ENCODE peak calls at places on chromosome 2, in seven cellular contexts. G, U, S, Y, R, W and N are unnamed samples.
A peak's percentile ranks its signal among the peaks of the same experiment; 100 is the strongest.

GRCh38 chr2:198930170-198930569 is 527.6 kb downstream of the SATB2 start:
- DNase-seq in R (no peak), S (no peak), W (no peak), G (no peak), Y (no peak), U (no peak), N (no peak)

GRCh38 chr2:16126141-16126968 is 186.0 kb downstream of the MYCN start:
- DNase-seq in R (no peak), U (no peak), W (no peak), Y (no peak), G (no peak), S (no peak), N (no peak)

GRCh38 chr2:231965118-231965517 is 3.6 kb downstream of the DIS3L2 start:
- DNase-seq in W (no peak), G (no peak), Y (no peak), R (no peak), S (no peak), U (no peak), N (no peak)

GRCh38 chr2:99701503-99701902 is 211.7 kb upstream of the REV1 start:
- DNase-seq in W (no peak), S (no peak), Y (no peak), U (no peak), G (no peak), R (no peak), N (no peak)

GRCh38 chr2:54632733-54633692 is 90.4 kb upstream of the EML6 start:
- DNase-seq in W (no peak), U (peak; percentile 70), S (no peak), R (no peak), Y (peak; percentile 56), G (no peak), N (no peak)

GRCh38 chr2:157986761-157987160 is 110.6 kb upstream of the ACVR1 start:
- DNase-seq in S (no peak), R (no peak), G (no peak), W (no peak), Y (no peak), U (no peak), N (no peak)

GRCh38 chr2:184039493-184039892 is 558.8 kb upstream of the ZNF804A start:
- DNase-seq in W (no peak), Y (no peak), U (no peak), S (no peak), G (no peak), R (no peak), N (no peak)

GRCh38 chr2:165582409-165582808 is 112.9 kb downstream of the CSRNP3 start:
- DNase-seq in U (no peak), W (no peak), R (no peak), S (no peak), G (no peak), Y (peak; percentile 21), N (peak; percentile 27)

GRCh38 chr2:2850891-2851290 is 519.8 kb upstream of the MYT1L start:
- DNase-seq in W (no peak), Y (no peak), U (no peak), G (no peak), R (no peak), S (no peak), N (no peak)

GRCh38 chr2:209425082-209426071 is 1.5 kb downstream of the MAP2 start:
- DNase-seq in G (no peak), R (peak; percentile 50), U (no peak), W (no peak), S (no peak), Y (no peak), N (no peak)

GRCh38 chr2:10514743-10515142 is 66.6 kb upstream of the ODC1 start:
- DNase-seq in G (no peak), W (no peak), U (no peak), R (peak; percentile 3), Y (no peak), S (no peak), N (no peak)

GRCh38 chr2:219441451-219442205 is 7.0 kb downstream of the SPEG start:
- DNase-seq in G (peak; percentile 54), S (peak; percentile 34), W (peak; percentile 89), U (peak; percentile 82), Y (no peak), R (peak; percentile 98), N (peak; percentile 65)

GRCh38 chr2:206230060-206230890 is 44.2 kb upstream of the ZDBF2 start:
- DNase-seq in G (no peak), U (no peak), W (no peak), Y (no peak), S (no peak), R (peak; percentile 38), N (no peak)

GRCh38 chr2:71353247-71353646 is 21.7 kb downstream of the ZNF638 start:
- DNase-seq in G (no peak), S (no peak), W (no peak), U (no peak), R (no peak), Y (no peak), N (no peak)

DNA sequence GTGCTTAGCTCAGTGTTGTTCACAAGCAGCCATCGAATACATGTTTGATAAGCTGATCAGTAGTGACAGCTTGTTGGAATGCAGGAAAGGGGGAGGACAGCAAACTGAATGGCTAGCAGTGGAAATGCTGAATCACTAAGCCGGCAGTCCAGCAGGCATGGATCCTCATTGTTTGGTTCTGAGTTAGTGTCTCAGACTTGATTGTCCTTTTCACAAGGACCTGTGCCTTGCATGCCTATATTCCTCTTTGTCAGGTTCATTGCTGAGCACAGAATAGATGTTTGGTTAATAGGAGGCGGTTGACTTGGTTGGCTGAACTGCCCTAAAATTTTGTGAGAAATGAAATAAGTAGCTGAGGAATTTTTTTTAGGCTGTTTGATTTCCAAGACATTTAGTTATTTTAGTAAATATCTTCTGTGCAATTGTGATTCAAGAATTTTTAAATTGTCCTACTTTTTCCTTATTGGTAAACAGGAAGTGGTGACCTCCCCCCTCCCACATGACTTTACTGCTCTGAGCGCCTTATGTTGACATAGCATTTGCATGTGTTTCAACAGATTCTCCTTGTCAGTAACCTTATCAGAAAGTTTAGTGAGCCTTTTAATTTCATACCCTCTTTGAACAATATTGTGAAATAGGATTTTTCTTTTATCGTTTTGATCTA is 21.4 kb upstream of the STON1 start:
- DNase-seq in R (no peak), Y (no peak), U (no peak), W (no peak), S (no peak), G (no peak), N (no peak)
- H3K27ac ChIP-seq in R (peak overlapping the region; percentile 80), Y (peak overlapping the region; percentile 29), U (peak overlapping the region; percentile 14), W (peak overlapping the region; percentile 78), S (no peak overlapping the region), G (peak overlapping the region; percentile 38), N (peak overlapping the region; percentile 50)

GRCh38 chr2:144595279-144595678 is 75.4 kb upstream of the ZEB2 start:
- DNase-seq in W (no peak), U (no peak), S (no peak), G (no peak), R (no peak), Y (no peak), N (no peak)

GRCh38 chr2:144595686-144596073 is 75.8 kb upstream of the ZEB2 start:
- DNase-seq in S (no peak), U (no peak), G (no peak), Y (no peak), R (no peak), W (no peak), N (no peak)

GRCh38 chr2:144596074-144596871 is 76.4 kb upstream of the ZEB2 start:
- DNase-seq in S (no peak), W (no peak), R (peak; percentile 12), G (no peak), Y (no peak), U (no peak), N (no peak)

GRCh38 chr2:144598906-144599305 is 79.0 kb upstream of the ZEB2 start:
- DNase-seq in R (no peak), S (no peak), W (no peak), Y (no peak), G (no peak), U (no peak), N (no peak)

DNA sequence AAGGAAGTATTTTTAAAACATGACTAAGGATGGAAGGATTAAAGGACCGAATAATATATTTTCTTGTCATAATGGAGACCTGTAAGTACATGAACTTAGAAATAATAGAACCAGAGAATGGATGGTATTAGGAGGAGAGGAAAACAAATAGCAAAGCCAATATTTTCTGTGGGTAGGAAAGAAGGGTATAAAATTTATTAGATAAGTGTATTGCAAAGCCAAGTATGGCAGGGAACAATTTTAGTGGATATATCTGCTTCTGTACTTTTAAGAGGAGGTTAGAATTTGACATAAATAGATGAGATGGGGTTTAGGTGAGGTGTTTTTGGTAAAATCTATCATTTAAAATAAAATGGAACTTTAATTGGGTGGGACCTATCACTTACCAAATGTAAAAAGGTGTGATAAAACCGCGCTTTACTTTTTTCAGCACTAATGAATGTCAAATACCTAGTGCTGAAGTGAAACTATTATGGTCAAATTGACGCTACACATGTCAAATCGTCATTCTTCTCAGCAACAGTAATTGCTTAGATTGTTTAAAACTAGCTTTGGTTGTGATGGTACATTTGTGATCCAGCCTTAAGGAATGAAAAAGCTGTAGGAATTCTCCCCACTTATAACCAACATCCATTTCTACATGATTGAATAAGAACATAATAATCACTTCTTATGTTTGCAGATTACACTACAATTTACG is 78.1 kb upstream of the ZEB2 start:
- DNase-seq in W (no peak), Y (no peak), R (no peak), U (no peak), G (no peak), S (no peak), N (no peak)
- H3K27ac ChIP-seq in W (no peak overlapping the region), Y (no peak overlapping the region), R (no peak overlapping the region), U (no peak overlapping the region), G (no peak overlapping the region), S (no peak overlapping the region), N (no peak overlapping the region)

DNA sequence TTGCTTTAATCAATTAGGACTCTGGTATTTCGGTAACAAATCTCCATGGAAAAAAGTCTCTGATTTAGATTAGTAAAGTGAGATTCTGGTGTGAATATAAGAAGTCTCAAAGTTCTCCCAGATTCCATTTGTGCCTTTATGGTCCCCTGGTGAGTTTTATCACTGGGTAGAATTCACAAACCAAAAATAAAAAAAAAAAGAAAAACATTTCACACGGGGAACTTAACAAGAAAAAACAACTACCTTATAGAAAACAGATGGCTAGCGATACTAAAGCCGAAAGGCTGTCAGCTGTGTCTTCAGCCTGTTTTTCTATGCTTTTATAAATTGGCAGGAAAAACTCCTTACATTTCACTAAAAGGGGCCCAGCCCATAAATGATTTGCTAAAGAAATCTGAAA is 50.6 kb downstream of the COL5A2 start:
- DNase-seq in Y (no peak), S (no peak), R (no peak), U (no peak), W (no peak), G (no peak), N (no peak)
- H3K27ac ChIP-seq in Y (peak overlapping the region; percentile 31), S (no peak overlapping the region), R (peak overlapping the region; percentile 92), U (no peak overlapping the region), W (no peak overlapping the region), G (no peak overlapping the region), N (no peak overlapping the region)

DNA sequence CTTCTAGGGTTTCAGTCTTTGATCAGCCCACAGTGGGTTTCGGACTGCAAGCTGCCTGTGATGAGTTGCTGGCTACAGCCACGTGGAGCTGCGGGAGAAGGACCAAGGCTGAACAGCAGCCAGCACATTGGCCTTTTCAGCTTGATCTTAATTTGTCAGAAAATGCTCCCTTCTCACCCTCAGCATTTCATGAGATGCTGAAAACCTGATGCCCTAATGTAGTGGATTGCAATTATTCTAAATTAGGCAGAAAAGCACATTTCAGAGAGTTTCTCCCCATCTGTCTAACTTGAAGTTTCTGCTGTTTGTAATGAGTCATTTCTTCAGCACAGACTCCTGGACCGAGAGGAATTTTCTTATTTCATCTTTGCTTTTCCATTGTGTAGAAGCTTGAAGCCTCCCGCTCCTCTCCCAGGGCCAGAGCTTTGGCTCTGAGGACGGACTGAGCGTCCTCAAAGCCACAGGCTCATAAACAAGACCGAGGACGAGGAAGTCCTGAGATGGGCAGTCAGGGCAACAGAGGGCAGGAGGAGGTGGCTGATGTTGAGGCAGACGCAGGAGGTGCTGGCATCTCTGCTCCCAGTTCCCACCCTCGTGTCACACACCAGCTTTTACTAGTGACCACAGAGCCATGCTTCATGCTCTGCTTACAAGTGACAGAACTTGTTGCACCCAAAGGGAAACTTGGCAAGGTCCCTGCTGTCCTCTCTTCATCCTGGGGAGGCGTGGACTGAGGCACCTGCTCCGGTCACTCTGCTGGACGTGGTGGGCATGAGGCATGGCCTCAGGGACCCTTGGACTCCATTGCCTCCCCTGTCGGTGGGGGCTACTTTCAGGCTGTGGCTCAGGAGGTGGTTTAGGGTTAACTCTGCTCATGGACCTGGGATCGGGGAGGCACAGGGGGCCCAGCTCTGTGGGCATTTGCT is 99.4 kb upstream of the HDAC4 start:
- DNase-seq in Y (peak; percentile 35), G (no peak), S (no peak), U (peak; percentile 55), R (no peak), W (no peak), N (no peak)
- H3K27ac ChIP-seq in Y (no peak overlapping the region), G (no peak overlapping the region), S (no peak overlapping the region), U (no peak overlapping the region), R (no peak overlapping the region), W (peak overlapping the region; percentile 27), N (no peak overlapping the region)